ENCODE peak calls at places on chromosomes 3 and 15, in four cellular contexts. One of them, this sample, is unnamed.

GRCh38 chr3:197224034-197224444 is 74.4 kb downstream of the DLG1 start:
- DNase-seq in IMR-90: peak
- DNase-seq in GM12878: peak
- DNase-seq in H1: no peak
- DNase-seq in this sample: peak

GRCh38 chr15:51672100-51672731 is 9.1 kb upstream of the SCG3 start:
- DNase-seq in IMR-90: no peak
- DNase-seq in GM12878: no peak
- DNase-seq in H1: no peak
- DNase-seq in this sample: peak

GRCh38 chr3:95049841-95050240 is 987.0 kb downstream of the NSUN3 start:
- DNase-seq in IMR-90: no peak
- DNase-seq in GM12878: no peak
- DNase-seq in H1: no peak
- DNase-seq in this sample: no peak

GRCh38 chr3:185552358-185552877 is at the start of gene LIPH:
- DNase-seq in IMR-90: peak
- DNase-seq in GM12878: peak
- DNase-seq in H1: no peak
- DNase-seq in this sample: peak

GRCh38 chr3:170714562-170715535 is 129.0 kb upstream of the SLC7A14 start:
- DNase-seq in IMR-90: peak
- DNase-seq in GM12878: no peak
- DNase-seq in H1: no peak
- DNase-seq in this sample: no peak

GRCh38 chr3:3145831-3146230 is 19.1 kb downstream of the TRNT1 start:
- DNase-seq in IMR-90: peak
- DNase-seq in GM12878: no peak
- DNase-seq in H1: no peak
- DNase-seq in this sample: no peak

GRCh38 chr3:24533557-24534193 is 39.0 kb upstream of the THRB start:
- DNase-seq in IMR-90: no peak
- DNase-seq in GM12878: no peak
- DNase-seq in H1: no peak
- DNase-seq in this sample: no peak

GRCh38 chr3:112773864-112774263 is 72.8 kb downstream of the CD200R1L start:
- DNase-seq in IMR-90: no peak
- DNase-seq in GM12878: peak
- DNase-seq in H1: no peak
- DNase-seq in this sample: no peak

GRCh38 chr3:67349551-67350174 is 304.7 kb downstream of the SUCLG2 start:
- DNase-seq in IMR-90: peak
- DNase-seq in GM12878: peak
- DNase-seq in H1: no peak
- DNase-seq in this sample: no peak

GRCh38 chr15:40255033-40255432 is 16.2 kb downstream of the PAK6 start:
- DNase-seq in IMR-90: no peak
- DNase-seq in GM12878: no peak
- DNase-seq in H1: no peak
- DNase-seq in this sample: no peak

GRCh38 chr3:50317303-50317702 is 5.2 kb downstream of the HYAL2 start:
- DNase-seq in IMR-90: no peak
- DNase-seq in GM12878: no peak
- DNase-seq in H1: no peak
- DNase-seq in this sample: no peak

GRCh38 chr3:8970971-8971589 is 7.8 kb upstream of the RAD18 start:
- DNase-seq in IMR-90: peak
- DNase-seq in GM12878: no peak
- DNase-seq in H1: peak
- DNase-seq in this sample: peak

GRCh38 chr3:61983479-61983878 is 389.9 kb downstream of the FEZF2 start:
- DNase-seq in IMR-90: peak
- DNase-seq in GM12878: no peak
- DNase-seq in H1: no peak
- DNase-seq in this sample: no peak

GRCh38 chr3:169581633-169582032 is 81.9 kb downstream of the MECOM start:
- DNase-seq in IMR-90: peak
- DNase-seq in GM12878: peak
- DNase-seq in H1: no peak
- DNase-seq in this sample: no peak

GRCh38 chr3:54783611-54784010 is 144.2 kb downstream of the LRTM1 start:
- DNase-seq in IMR-90: no peak
- DNase-seq in GM12878: no peak
- DNase-seq in H1: no peak
- DNase-seq in this sample: no peak

GRCh38 chr3:49616491-49616941 is 57.6 kb upstream of the APEH start:
- DNase-seq in IMR-90: peak
- DNase-seq in GM12878: no peak
- DNase-seq in H1: peak
- DNase-seq in this sample: no peak

GRCh38 chr15:66714543-66714981 is 12.5 kb downstream of the SMAD6 start:
- DNase-seq in IMR-90: peak
- DNase-seq in GM12878: no peak
- DNase-seq in H1: no peak
- DNase-seq in this sample: no peak

DNA sequence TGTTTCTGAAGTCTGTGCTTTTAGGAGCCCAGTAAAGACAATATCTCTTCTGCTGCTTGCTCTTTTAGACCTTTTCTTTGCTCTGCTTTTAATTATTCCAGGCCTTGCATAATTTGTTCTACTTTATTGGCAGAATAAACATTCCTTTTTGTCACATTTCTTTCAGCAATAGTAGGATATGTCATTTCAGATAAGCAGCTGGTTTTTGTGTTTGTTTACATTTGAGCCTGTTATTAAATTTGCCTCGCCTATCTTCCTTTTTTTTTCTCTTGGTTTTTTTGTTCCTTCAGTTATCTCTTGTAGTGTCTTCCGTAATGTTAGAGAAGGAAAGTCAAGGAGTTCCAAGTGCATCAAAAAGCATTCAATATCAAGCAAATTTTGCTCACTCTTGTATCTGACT is 16.4 kb downstream of the ZNF654 start:
- DNase-seq in IMR-90: no peak
- DNase-seq in GM12878: no peak
- DNase-seq in H1: no peak
- DNase-seq in this sample: no peak
- TF ChIP-seq CHD1 in IMR-90: no peak
- TF ChIP-seq CHD1 in GM12878: no peak
- TF ChIP-seq CHD1 in H1: no peak
- TF ChIP-seq CHD1 in this sample: no peak

DNA sequence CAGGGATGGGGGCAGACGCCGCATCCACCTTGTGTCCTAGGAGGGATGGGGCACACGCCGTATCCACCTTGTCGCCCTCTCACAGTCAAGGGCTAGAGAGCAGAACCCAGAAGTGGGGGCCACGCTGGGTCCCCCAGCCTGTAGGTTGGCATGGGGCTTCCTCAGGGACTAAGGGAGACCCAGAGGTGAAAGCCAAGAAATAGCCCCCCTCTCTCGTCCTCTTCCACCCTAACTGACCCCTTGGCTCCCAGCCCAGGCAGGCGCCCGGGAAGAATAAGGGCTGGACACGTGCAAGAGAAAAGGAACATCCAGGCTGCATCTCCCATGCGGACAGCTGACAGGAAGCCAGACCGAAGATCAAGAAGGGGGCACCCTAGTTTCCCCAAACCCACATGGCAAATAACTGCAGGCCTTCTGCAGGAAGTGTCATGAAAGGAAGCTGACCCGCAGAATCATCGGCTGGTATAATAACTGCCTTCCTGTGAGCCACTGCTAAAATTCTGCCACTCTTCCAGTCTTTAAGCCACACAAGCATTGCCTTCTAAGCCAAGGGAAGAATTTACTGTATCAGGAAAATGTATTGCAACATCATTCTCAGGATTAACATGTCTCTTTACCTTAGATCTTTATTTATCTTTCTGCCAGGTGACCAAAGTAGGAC is 38.5 kb upstream of the TFRC start:
- DNase-seq in IMR-90: no peak
- DNase-seq in GM12878: no peak
- DNase-seq in H1: no peak
- DNase-seq in this sample: no peak
- TF ChIP-seq CHD1 in IMR-90: no peak
- TF ChIP-seq CHD1 in GM12878: no peak
- TF ChIP-seq CHD1 in H1: no peak
- TF ChIP-seq CHD1 in this sample: no peak

DNA sequence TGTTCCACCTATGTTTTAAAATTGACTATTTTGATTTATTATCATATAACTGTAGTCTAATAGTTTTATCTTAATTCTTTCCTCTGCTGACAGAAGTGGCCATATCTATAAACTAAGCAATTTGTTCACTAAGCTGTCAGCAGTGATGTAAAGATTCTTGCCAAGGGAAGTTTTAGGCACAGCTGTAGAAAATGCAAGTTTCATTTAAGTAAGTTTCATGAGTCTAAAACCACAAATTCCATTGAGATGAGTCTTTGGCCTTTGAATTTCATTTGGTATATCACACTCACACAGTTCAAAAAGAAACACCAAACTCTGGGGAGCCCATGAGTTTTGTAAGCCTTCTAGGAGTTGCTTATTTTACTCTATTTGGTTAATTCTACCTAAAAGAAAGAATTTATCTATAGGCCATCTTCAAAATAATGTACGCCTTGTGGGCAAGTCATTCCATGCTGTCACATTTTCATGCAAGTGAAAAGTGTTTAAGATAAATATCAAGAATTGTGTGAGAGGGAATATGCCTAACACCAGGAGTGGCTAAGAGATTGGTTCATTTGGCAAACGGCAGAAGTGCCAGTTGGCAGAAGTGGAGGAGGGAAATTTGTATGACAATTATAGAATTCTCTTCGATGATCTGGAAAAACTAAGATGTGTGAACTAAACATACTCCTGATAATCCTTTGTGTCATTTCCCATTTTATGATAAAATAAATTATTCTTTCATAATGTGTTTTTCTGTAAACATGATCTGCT is 292.9 kb downstream of the ZIC4 start:
- DNase-seq in IMR-90: peak
- DNase-seq in GM12878: no peak
- DNase-seq in H1: no peak
- DNase-seq in this sample: no peak
- TF ChIP-seq CHD1 in IMR-90: no peak
- TF ChIP-seq CHD1 in GM12878: no peak
- TF ChIP-seq CHD1 in H1: no peak
- TF ChIP-seq CHD1 in this sample: no peak

GRCh38 chr3:70851066-70851465 is 538.6 kb upstream of the MDFIC2 start:
- DNase-seq in IMR-90: no peak
- DNase-seq in GM12878: no peak
- DNase-seq in H1: no peak
- DNase-seq in this sample: no peak

GRCh38 chr3:70855139-70855538 is 542.7 kb upstream of the MDFIC2 start:
- DNase-seq in IMR-90: peak
- DNase-seq in GM12878: no peak
- DNase-seq in H1: no peak
- DNase-seq in this sample: no peak

GRCh38 chr3:70853161-70853560 is 540.7 kb upstream of the MDFIC2 start:
- DNase-seq in IMR-90: no peak
- DNase-seq in GM12878: no peak
- DNase-seq in H1: no peak
- DNase-seq in this sample: no peak

GRCh38 chr3:70854108-70854507 is 541.7 kb upstream of the MDFIC2 start:
- DNase-seq in IMR-90: no peak
- DNase-seq in GM12878: no peak
- DNase-seq in H1: no peak
- DNase-seq in this sample: no peak

DNA sequence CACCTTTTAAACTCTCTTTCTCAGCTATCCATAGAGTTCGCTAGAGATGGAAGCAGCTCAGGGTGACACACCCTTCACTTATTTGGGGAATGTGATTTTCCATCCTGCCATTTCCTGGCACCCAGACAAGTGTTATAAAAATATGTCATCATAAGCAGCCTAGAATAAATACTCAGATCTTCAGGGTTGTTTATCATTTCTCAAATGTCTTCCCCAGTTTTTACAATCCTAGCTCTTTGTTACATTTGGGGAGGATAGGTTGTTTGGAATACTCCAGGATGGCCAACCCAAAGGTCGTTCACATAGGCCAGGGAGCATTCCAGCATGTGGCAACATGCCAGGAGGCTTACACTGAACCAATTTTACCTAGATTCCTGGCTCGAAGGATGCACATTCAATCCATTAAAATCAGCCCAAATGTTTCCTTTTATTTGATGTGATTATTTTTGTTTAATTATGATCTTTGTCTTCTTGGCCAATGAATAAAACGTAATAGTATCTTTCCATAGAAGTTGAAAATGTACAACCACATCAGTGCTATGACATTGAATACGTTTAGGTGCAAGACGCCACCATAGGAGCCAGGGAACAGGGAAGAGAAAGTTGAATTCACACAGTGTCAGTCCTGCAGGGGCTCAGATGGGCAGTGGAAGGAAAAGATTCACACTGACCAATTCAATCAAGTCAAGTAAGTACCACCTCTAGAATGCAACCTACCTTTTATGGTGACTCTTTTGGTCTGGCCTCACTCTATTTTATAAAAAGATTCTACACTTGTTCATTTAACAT is 537.7 kb upstream of the MDFIC2 start:
- DNase-seq in IMR-90: peak
- DNase-seq in GM12878: no peak
- DNase-seq in H1: no peak
- DNase-seq in this sample: no peak
- TF ChIP-seq CHD1 in IMR-90: no peak
- TF ChIP-seq CHD1 in GM12878: no peak
- TF ChIP-seq CHD1 in H1: no peak
- TF ChIP-seq CHD1 in this sample: no peak

GRCh38 chr3:38297537-38297936 is 15.4 kb downstream of the SLC22A14 start:
- DNase-seq in IMR-90: no peak
- DNase-seq in GM12878: no peak
- DNase-seq in H1: no peak
- DNase-seq in this sample: no peak

GRCh38 chr3:38297947-38298711 is 16.0 kb downstream of the SLC22A14 start:
- DNase-seq in IMR-90: peak
- DNase-seq in GM12878: peak
- DNase-seq in H1: no peak
- DNase-seq in this sample: no peak
- TF ChIP-seq CHD1 in IMR-90: no peak
- TF ChIP-seq CHD1 in GM12878: no peak
- TF ChIP-seq CHD1 in H1: no peak
- TF ChIP-seq CHD1 in this sample: no peak

This sample was measured in K562.